ENCODE peak calls at places on chromosome 14, in five cellular contexts. One of them, this sample, is unnamed.

GRCh38 chr14:72607386-72608125 is 286.3 kb downstream of the DPF3 start:
- DNase-seq in A549: no peak
- DNase-seq in K562: no peak
- DNase-seq in HepG2: no peak
- DNase-seq in H1: peak
- DNase-seq in this sample: no peak

GRCh38 chr14:51479584-51480305 is 172.0 kb upstream of the FRMD6 start:
- DNase-seq in A549: no peak
- DNase-seq in K562: no peak
- DNase-seq in HepG2: no peak
- DNase-seq in H1: no peak
- DNase-seq in this sample: peak

GRCh38 chr14:105323663-105324062 is 9.1 kb downstream of the PACS2 start:
- DNase-seq in A549: no peak
- DNase-seq in K562: no peak
- DNase-seq in HepG2: no peak
- DNase-seq in H1: no peak
- DNase-seq in this sample: no peak

GRCh38 chr14:36513012-36513420 is 7.0 kb downstream of the NKX2-1 start:
- DNase-seq in A549: no peak
- DNase-seq in K562: no peak
- DNase-seq in HepG2: no peak
- DNase-seq in H1: no peak
- DNase-seq in this sample: no peak

GRCh38 chr14:104556256-104557021 is 23.1 kb upstream of the C14orf180 start:
- DNase-seq in A549: no peak
- DNase-seq in K562: no peak
- DNase-seq in HepG2: no peak
- DNase-seq in H1: no peak
- DNase-seq in this sample: no peak

GRCh38 chr14:85590784-85591183 is 60.8 kb downstream of the FLRT2 start:
- DNase-seq in A549: no peak
- DNase-seq in K562: no peak
- DNase-seq in HepG2: peak
- DNase-seq in H1: no peak
- DNase-seq in this sample: no peak

GRCh38 chr14:87805315-87805723 is 187.7 kb downstream of the GALC start:
- DNase-seq in A549: peak
- DNase-seq in K562: peak
- DNase-seq in HepG2: peak
- DNase-seq in H1: peak
- DNase-seq in this sample: no peak

GRCh38 chr14:51520087-51520486 is 131.6 kb upstream of the FRMD6 start:
- DNase-seq in A549: no peak
- DNase-seq in K562: no peak
- DNase-seq in HepG2: no peak
- DNase-seq in H1: no peak
- DNase-seq in this sample: no peak

GRCh38 chr14:51242545-51243490 is 2.8 kb downstream of the TMX1 start:
- DNase-seq in A549: no peak
- DNase-seq in K562: no peak
- DNase-seq in HepG2: no peak
- DNase-seq in H1: no peak
- DNase-seq in this sample: no peak

GRCh38 chr14:53331921-53332320 is 178.8 kb upstream of the DDHD1 start:
- DNase-seq in A549: no peak
- DNase-seq in K562: no peak
- DNase-seq in HepG2: no peak
- DNase-seq in H1: no peak
- DNase-seq in this sample: no peak

GRCh38 chr14:35418093-35418492 is 13.5 kb upstream of the NFKBIA start:
- DNase-seq in A549: no peak
- DNase-seq in K562: no peak
- DNase-seq in HepG2: no peak
- DNase-seq in H1: no peak
- DNase-seq in this sample: no peak

GRCh38 chr14:72518809-72519377 is 375.0 kb downstream of the DPF3 start:
- DNase-seq in A549: no peak
- DNase-seq in K562: no peak
- DNase-seq in HepG2: no peak
- DNase-seq in H1: no peak
- DNase-seq in this sample: peak

GRCh38 chr14:68664225-68664681 is 128.6 kb downstream of the ZFP36L1 start:
- DNase-seq in A549: no peak
- DNase-seq in K562: no peak
- DNase-seq in HepG2: no peak
- DNase-seq in H1: peak
- DNase-seq in this sample: peak

GRCh38 chr14:32078030-32078793 is 1.1 kb downstream of the ARHGAP5 start:
- DNase-seq in A549: peak
- DNase-seq in K562: peak
- DNase-seq in HepG2: peak
- DNase-seq in H1: no peak
- DNase-seq in this sample: no peak

GRCh38 chr14:69096766-69097475 is 56.0 kb downstream of the DCAF5 start:
- DNase-seq in A549: no peak
- DNase-seq in K562: no peak
- DNase-seq in HepG2: no peak
- DNase-seq in H1: no peak
- DNase-seq in this sample: no peak

GRCh38 chr14:90846511-90846910 is 30.3 kb upstream of the TTC7B start:
- DNase-seq in A549: no peak
- DNase-seq in K562: no peak
- DNase-seq in HepG2: no peak
- DNase-seq in H1: no peak
- DNase-seq in this sample: no peak

GRCh38 chr14:42556551-42556950 is 949.9 kb downstream of the LRFN5 start:
- DNase-seq in A549: no peak
- DNase-seq in K562: no peak
- DNase-seq in HepG2: no peak
- DNase-seq in H1: no peak
- DNase-seq in this sample: no peak

GRCh38 chr14:104467641-104468040 is 111.9 kb upstream of the C14orf180 start:
- DNase-seq in A549: no peak
- DNase-seq in K562: no peak
- DNase-seq in HepG2: no peak
- DNase-seq in H1: no peak
- DNase-seq in this sample: no peak

GRCh38 chr14:31357279-31357678 is 63.1 kb downstream of the HEATR5A start:
- DNase-seq in A549: no peak
- DNase-seq in K562: no peak
- DNase-seq in HepG2: no peak
- DNase-seq in H1: no peak
- DNase-seq in this sample: no peak

GRCh38 chr14:100193417-100194357 is 34.2 kb upstream of the DEGS2 start:
- DNase-seq in A549: no peak
- DNase-seq in K562: peak
- DNase-seq in HepG2: peak
- DNase-seq in H1: no peak
- DNase-seq in this sample: no peak

GRCh38 chr14:38078393-38078792 is 129.3 kb upstream of the SSTR1 start:
- DNase-seq in A549: no peak
- DNase-seq in K562: no peak
- DNase-seq in HepG2: no peak
- DNase-seq in H1: no peak
- DNase-seq in this sample: no peak

GRCh38 chr14:38047518-38047917 is 160.2 kb upstream of the SSTR1 start:
- DNase-seq in A549: no peak
- DNase-seq in K562: no peak
- DNase-seq in HepG2: no peak
- DNase-seq in H1: no peak
- DNase-seq in this sample: no peak

DNA sequence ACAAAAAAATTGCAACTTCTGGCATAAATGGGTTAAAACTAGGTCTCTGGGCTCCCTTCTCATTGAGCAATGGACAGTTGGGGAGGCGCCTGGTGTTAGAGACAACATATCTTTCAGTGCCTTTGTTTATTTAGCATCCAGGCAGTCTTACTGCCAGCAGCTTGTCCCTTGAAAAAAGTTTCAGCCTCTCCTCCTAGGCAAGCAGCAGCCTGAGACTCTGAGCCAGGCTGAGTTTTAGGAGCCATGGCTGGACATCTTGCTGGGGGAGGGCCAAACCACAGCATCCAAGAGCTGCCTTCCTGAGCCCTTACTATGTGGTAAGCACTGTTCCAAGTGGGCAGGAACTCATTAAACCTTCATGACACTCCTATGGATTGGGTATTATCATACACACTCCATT is 10.1 kb upstream of the JDP2 start:
- DNase-seq in A549: no peak
- DNase-seq in K562: no peak
- DNase-seq in HepG2: peak
- DNase-seq in H1: no peak
- DNase-seq in this sample: no peak
- TF ChIP-seq KDM1A in A549: no peak
- TF ChIP-seq KDM1A in K562: no peak
- TF ChIP-seq KDM1A in HepG2: no peak
- TF ChIP-seq KDM1A in H1: no peak
- TF ChIP-seq KDM1A in this sample: no peak

GRCh38 chr14:61351457-61351856 is 30.1 kb downstream of the PRKCH start:
- DNase-seq in A549: no peak
- DNase-seq in K562: no peak
- DNase-seq in HepG2: no peak
- DNase-seq in H1: no peak
- DNase-seq in this sample: no peak
- TF ChIP-seq KDM1A in A549: no peak
- TF ChIP-seq KDM1A in K562: no peak
- TF ChIP-seq KDM1A in HepG2: no peak
- TF ChIP-seq KDM1A in H1: no peak
- TF ChIP-seq KDM1A in this sample: no peak

DNA sequence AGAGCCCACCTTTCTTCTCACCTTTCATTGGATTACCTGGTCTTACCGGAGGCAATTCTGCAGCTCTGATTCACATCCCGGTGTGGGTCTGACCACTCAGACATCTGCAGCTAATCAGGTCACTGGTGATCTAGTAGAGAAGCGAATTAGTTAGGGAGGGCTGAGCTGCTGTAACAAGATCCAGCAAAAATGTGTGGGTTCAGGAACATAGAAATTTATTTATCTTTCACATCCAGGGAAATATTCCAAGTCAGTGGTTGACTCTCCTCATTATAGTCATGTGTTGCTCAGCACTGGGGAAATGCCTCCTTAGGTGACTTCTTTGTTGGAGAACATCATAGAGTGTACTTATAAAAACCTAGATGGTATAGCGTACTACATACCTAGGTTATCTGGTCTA is 218.7 kb upstream of the PELI2 start:
- DNase-seq in A549: no peak
- DNase-seq in K562: no peak
- DNase-seq in HepG2: no peak
- DNase-seq in H1: no peak
- DNase-seq in this sample: no peak
- TF ChIP-seq KDM1A in A549: no peak
- TF ChIP-seq KDM1A in K562: no peak
- TF ChIP-seq KDM1A in HepG2: no peak
- TF ChIP-seq KDM1A in H1: no peak
- TF ChIP-seq KDM1A in this sample: no peak

GRCh38 chr14:47857646-47858045 is 182.2 kb upstream of the MDGA2 start:
- DNase-seq in A549: no peak
- DNase-seq in K562: no peak
- DNase-seq in HepG2: no peak
- DNase-seq in H1: no peak
- DNase-seq in this sample: no peak
- TF ChIP-seq KDM1A in A549: no peak
- TF ChIP-seq KDM1A in K562: no peak
- TF ChIP-seq KDM1A in HepG2: no peak
- TF ChIP-seq KDM1A in H1: no peak
- TF ChIP-seq KDM1A in this sample: no peak

GRCh38 chr14:23727566-23728335 is 91.6 kb downstream of the DHRS2 start:
- DNase-seq in A549: peak
- DNase-seq in K562: peak
- DNase-seq in HepG2: peak
- DNase-seq in H1: no peak
- DNase-seq in this sample: no peak
- TF ChIP-seq KDM1A in A549: no peak
- TF ChIP-seq KDM1A in K562: no peak
- TF ChIP-seq KDM1A in HepG2: no peak
- TF ChIP-seq KDM1A in H1: no peak
- TF ChIP-seq KDM1A in this sample: no peak

GRCh38 chr14:102090713-102091112 is 3.9 kb upstream of the HSP90AA1 start:
- DNase-seq in A549: no peak
- DNase-seq in K562: no peak
- DNase-seq in HepG2: no peak
- DNase-seq in H1: no peak
- DNase-seq in this sample: no peak
- TF ChIP-seq KDM1A in A549: no peak
- TF ChIP-seq KDM1A in K562: no peak
- TF ChIP-seq KDM1A in HepG2: no peak
- TF ChIP-seq KDM1A in H1: no peak
- TF ChIP-seq KDM1A in this sample: no peak

GRCh38 chr14:22429546-22429945 is 159.5 kb downstream of the DAD1 start:
- DNase-seq in A549: no peak
- DNase-seq in K562: no peak
- DNase-seq in HepG2: no peak
- DNase-seq in H1: no peak
- DNase-seq in this sample: no peak

GRCh38 chr14:22434030-22434429 is 155.0 kb downstream of the DAD1 start:
- DNase-seq in A549: no peak
- DNase-seq in K562: no peak
- DNase-seq in HepG2: peak
- DNase-seq in H1: no peak
- DNase-seq in this sample: no peak

GRCh38 chr14:22434901-22435565 is 154.0 kb downstream of the DAD1 start:
- DNase-seq in A549: no peak
- DNase-seq in K562: no peak
- DNase-seq in HepG2: no peak
- DNase-seq in H1: no peak
- DNase-seq in this sample: no peak

GRCh38 chr14:22433059-22433458 is 156.0 kb downstream of the DAD1 start:
- DNase-seq in A549: no peak
- DNase-seq in K562: no peak
- DNase-seq in HepG2: no peak
- DNase-seq in H1: no peak
- DNase-seq in this sample: no peak

GRCh38 chr14:22432348-22432976 is 156.6 kb downstream of the DAD1 start:
- DNase-seq in A549: peak
- DNase-seq in K562: no peak
- DNase-seq in HepG2: no peak
- DNase-seq in H1: no peak
- DNase-seq in this sample: no peak
- TF ChIP-seq KDM1A in A549: no peak
- TF ChIP-seq KDM1A in K562: no peak
- TF ChIP-seq KDM1A in HepG2: no peak
- TF ChIP-seq KDM1A in H1: no peak
- TF ChIP-seq KDM1A in this sample: no peak

This sample was measured in GM12878.